ENCODE peak calls at places on chromosomes 6 and 20, in four cellular contexts. D is H9, E is dorsolateral prefrontal cortex, O is fibroblast of pulmonary artery. W is an unnamed sample.

GRCh38 chr6:142846459-142846831 is 98.5 kb downstream of the HIVEP2 start:
- DNase-seq in E (no peak), D (no peak), O (peak), W (no peak)

GRCh38 chr6:72636786-72637185 is 14.9 kb downstream of the KCNQ5 start:
- DNase-seq in O (no peak), E (no peak), D (no peak), W (no peak)

GRCh38 chr6:50959081-50959641 is 140.5 kb downstream of the TFAP2B start:
- DNase-seq in D (no peak), O (no peak), E (no peak), W (no peak)

GRCh38 chr20:3068986-3069900 is 2.2 kb upstream of the OXT start:
- DNase-seq in D (peak), E (no peak), O (no peak), W (peak)

GRCh38 chr6:32968093-32968769 is at the start of gene BRD2:
- DNase-seq in E (peak), D (peak), O (peak), W (peak)

GRCh38 chr6:41734666-41735426 is 562 bp downstream of the TFEB start:
- DNase-seq in O (peak), E (peak), D (peak), W (peak)

GRCh38 chr6:111564482-111564945 is 41.2 kb downstream of the TRAF3IP2 start:
- DNase-seq in O (peak), D (no peak), E (peak), W (no peak)

GRCh38 chr6:163132050-163132750 is 282.3 kb upstream of the QKI start:
- DNase-seq in D (no peak), O (no peak), E (no peak), W (no peak)

GRCh38 chr20:62485062-62485700 is 9.4 kb upstream of the GATA5 start:
- DNase-seq in O (peak), D (no peak), E (no peak), W (no peak)

GRCh38 chr6:22300287-22300998 is 3.6 kb upstream of the PRL start:
- DNase-seq in O (peak), D (no peak), E (no peak), W (no peak)

GRCh38 chr6:27531772-27532459 is 59.0 kb upstream of the ZNF184 start:
- DNase-seq in E (no peak), O (no peak), D (no peak), W (no peak)

GRCh38 chr6:53313784-53314382 is 34.9 kb downstream of the ELOVL5 start:
- DNase-seq in O (peak), D (no peak), E (no peak), W (no peak)

GRCh38 chr6:112501705-112502104 is 154.6 kb downstream of the RFPL4B start:
- DNase-seq in D (no peak), E (peak), O (peak), W (no peak)

GRCh38 chr6:13846841-13847240 is 32.5 kb upstream of the MCUR1 start:
- DNase-seq in E (no peak), D (peak), O (no peak), W (no peak)

GRCh38 chr20:59835057-59835447 is 98.4 kb downstream of the SYCP2 start:
- DNase-seq in D (no peak), E (no peak), O (no peak), W (no peak)

GRCh38 chr6:75155586-75155985 is 50.3 kb downstream of the COL12A1 start:
- DNase-seq in D (no peak), E (no peak), O (no peak), W (no peak)

GRCh38 chr6:103534107-103534506 is 1325.6 kb downstream of the HACE1 start:
- DNase-seq in E (no peak), D (no peak), O (no peak), W (no peak)

GRCh38 chr6:4134841-4135664 is at the start of gene ECI2:
- DNase-seq in D (no peak), E (no peak), O (no peak), W (peak)

GRCh38 chr6:3209114-3210023 is 18.1 kb downstream of the TUBB2B start:
- DNase-seq in D (peak), O (peak), E (no peak), W (no peak)

GRCh38 chr6:74872754-74873446 is 333.0 kb downstream of the COL12A1 start:
- DNase-seq in E (no peak), D (no peak), O (no peak), W (no peak)

GRCh38 chr6:122407712-122408111 is 8.3 kb downstream of the HSF2 start:
- DNase-seq in D (no peak), O (no peak), E (no peak), W (no peak)

GRCh38 chr6:38489951-38490350 is 149.8 kb downstream of the BTBD9 start:
- DNase-seq in D (no peak), E (no peak), O (peak), W (no peak)

GRCh38 chr6:114342826-114343781 is at the start of gene HS3ST5:
- DNase-seq in E (peak), D (peak), O (peak), W (peak)

GRCh38 chr6:67935976-67936477 is 699.1 kb upstream of the ADGRB3 start:
- DNase-seq in D (no peak), O (no peak), E (no peak), W (no peak)

GRCh38 chr6:67933278-67933677 is 701.8 kb upstream of the ADGRB3 start:
- DNase-seq in O (no peak), D (peak), E (no peak), W (no peak)
- TF ChIP-seq CTCF in O (peak), D (peak), E (no peak), W (peak)

DNA sequence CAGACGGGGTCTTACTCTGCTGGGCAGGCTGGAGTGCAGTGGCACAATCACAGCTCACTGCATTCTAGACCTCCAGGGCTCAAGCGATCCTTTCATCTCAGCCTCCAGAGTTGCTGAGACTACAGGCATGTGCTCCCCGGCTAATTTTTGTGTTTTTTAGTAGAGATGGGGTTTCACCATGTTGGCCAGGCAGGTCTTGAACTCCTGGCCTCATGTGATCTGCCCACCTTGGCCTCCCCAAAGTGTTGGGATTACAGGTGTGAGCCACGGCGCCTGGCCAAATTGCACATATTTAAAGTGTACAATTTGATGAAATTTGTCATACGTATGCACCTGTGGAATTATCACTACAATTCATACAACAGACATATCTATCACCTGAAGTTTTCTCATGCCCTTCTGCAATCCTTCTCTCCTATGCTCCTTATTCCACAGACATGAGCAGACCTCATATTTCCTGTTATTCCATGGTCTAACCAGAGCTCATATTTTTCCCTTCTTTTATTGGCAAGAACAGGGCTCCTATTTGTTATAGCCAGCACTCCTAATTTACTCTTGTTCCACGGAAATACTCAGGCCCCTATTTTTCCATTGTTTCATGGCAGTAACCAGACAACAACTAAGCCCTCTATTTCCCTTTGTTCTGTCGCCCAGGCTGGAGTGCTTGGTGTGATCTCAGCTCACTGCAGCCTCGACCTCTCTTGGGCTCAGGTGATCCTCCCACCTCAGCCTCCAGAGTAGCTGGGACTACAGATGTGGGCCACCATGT is 2.2 kb upstream of the CSTL1 start:
- DNase-seq in D (no peak), E (no peak), O (no peak), W (no peak)
- TF ChIP-seq CTCF in D (no peak), E (no peak), O (no peak), W (no peak)

GRCh38 chr20:12358655-12359009 is 440.9 kb downstream of the BTBD3 start:
- DNase-seq in O (no peak), E (no peak), D (no peak), W (no peak)
- TF ChIP-seq CTCF in O (no peak), E (no peak), D (no peak), W (no peak)

DNA sequence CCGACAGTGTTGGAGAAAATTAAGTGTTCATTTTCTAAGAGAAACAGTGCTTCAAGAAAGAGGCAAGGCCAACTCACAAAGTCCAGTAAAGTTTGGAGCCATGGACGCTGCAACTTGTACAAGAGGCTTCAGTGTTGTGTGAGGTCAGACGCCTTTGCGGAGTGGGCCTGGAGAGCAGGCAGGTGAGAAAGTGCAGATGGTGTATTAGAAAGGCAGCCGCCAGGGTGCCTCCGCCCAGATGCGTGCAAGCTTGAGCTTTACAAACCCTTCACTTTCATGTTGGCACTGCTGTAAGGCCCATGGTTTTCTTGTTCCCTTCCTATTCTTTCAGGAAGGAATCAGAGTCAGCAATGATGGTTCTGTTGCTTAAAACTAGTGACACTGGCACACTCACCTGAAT is 25.4 kb upstream of the EXOC2 start:
- DNase-seq in D (no peak), O (no peak), E (no peak), W (no peak)
- TF ChIP-seq CTCF in D (no peak), O (no peak), E (no peak), W (no peak)

GRCh38 chr6:7866531-7866930 is 44.1 kb downstream of the TXNDC5 start:
- DNase-seq in E (no peak), O (no peak), D (no peak), W (no peak)
- TF ChIP-seq CTCF in E (no peak), O (no peak), D (no peak), W (no peak)

DNA sequence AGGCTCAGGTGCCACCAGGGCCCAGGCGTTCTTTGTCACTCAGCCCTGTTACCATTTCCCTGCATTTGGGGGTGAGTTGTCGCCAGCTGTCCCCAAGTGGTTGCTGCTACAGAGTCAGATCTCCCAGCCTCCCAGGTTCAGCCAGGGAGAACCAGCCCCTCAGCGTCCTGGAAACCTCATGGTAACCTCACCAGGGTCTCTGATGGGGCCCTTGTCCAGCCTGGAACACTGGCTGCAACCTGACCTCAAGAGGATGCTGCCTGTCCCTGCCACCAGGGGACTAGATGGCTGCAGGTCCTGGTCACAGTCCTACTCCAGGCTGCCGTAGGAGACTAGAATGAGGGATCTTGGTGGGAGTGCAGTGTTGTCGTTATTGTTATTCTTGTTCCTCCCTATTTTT is 228.3 kb upstream of the PDE10A start:
- DNase-seq in E (no peak), D (no peak), O (no peak), W (no peak)
- TF ChIP-seq CTCF in E (no peak), D (peak), O (peak), W (no peak)

GRCh38 chr20:45339084-45339483 is 9.1 kb downstream of the SDC4 start:
- DNase-seq in E (no peak), D (no peak), O (no peak), W (no peak)

GRCh38 chr20:45336530-45337366 is 11.5 kb downstream of the SDC4 start:
- DNase-seq in E (no peak), O (peak), D (no peak), W (no peak)

GRCh38 chr20:45339799-45340198 is 8.4 kb downstream of the SDC4 start:
- DNase-seq in O (no peak), D (no peak), E (no peak), W (no peak)

GRCh38 chr20:45338121-45339030 is 9.8 kb downstream of the SDC4 start:
- DNase-seq in O (no peak), E (no peak), D (no peak), W (no peak)

DNA sequence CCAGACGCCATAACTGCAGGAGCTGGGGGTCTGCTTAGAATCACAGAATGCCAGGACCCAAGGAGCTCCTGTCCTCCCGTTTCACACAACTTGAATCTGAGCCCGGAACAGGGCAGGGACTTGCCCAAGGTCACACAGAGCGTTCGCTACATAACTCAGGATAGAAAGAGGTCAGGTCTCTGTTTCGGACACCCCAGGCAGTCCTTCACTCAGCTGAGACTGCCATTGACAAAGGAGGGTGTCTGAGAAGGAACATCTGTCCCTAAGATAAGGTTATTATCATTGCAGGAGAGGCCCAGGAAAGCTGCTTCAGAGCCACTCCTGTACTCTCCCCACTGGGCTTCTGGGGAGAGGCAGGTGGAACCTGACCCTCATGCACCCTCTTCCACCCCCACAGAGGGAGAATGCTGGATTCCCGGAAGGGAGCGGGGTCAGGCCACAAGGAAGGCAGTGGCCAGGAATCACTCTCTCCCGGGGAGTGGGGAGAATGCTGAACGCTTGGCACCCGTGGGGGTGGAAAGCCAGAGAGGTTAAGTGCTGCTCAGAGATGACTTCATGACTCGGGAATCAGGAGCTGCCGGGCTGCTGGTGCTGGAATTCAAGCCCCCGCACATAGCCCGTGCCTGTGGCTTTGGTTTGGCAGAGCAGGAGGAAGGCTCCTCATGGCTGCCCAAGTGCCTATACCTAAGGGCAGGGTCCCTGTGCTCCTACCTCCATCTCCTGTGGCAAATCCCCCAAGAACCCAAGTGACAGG is 10.7 kb downstream of the SDC4 start:
- DNase-seq in O (peak), E (no peak), D (no peak), W (no peak)
- TF ChIP-seq CTCF in O (no peak), E (no peak), D (no peak), W (no peak)

GRCh38 chr6:98846021-98846380 is 11.6 kb downstream of the POU3F2 start:
- DNase-seq in E (no peak), O (no peak), D (no peak), W (no peak)
- TF ChIP-seq CTCF in E (no peak), O (no peak), D (no peak), W (no peak)

GRCh38 chr20:44969320-44969879 is 3.1 kb downstream of the STK4 start:
- DNase-seq in E (no peak), O (no peak), D (no peak), W (no peak)

GRCh38 chr20:44966030-44966961 is at the start of gene STK4:
- DNase-seq in D (peak), E (peak), O (peak), W (peak)

GRCh38 chr20:44965651-44966029 is 672 bp upstream of the STK4 start:
- DNase-seq in O (no peak), E (no peak), D (no peak), W (no peak)

GRCh38 chr20:44970243-44970757 is 4.0 kb downstream of the STK4 start:
- DNase-seq in O (no peak), D (no peak), E (no peak), W (no peak)

GRCh38 chr20:44967207-44967807 is 995 bp downstream of the STK4 start:
- DNase-seq in O (no peak), E (no peak), D (no peak), W (no peak)
- TF ChIP-seq CTCF in O (no peak), E (no peak), D (no peak), W (no peak)

GRCh38 chr6:558089-558488 is 98.8 kb downstream of the HUS1B start:
- DNase-seq in D (no peak), O (peak), E (no peak), W (peak)
- TF ChIP-seq CTCF in D (peak), O (peak), E (peak), W (peak)

W was measured in GM13977.